ENCODE peak calls at places on chromosomes 7 and 10, in nine cellular contexts. One of them, this sample, is unnamed.

GRCh38 chr7:102210787-102211186 is 75.9 kb upstream of the SH2B2 start:
- DNase-seq in kidney: no peak
- DNase-seq in cardiac muscle cell: no peak
- DNase-seq in AG10803: no peak
- DNase-seq in AG09309: no peak
- DNase-seq in H9: no peak
- DNase-seq in ascending aorta: no peak
- DNase-seq in fibroblast of pulmonary artery: no peak
- DNase-seq in ovary: no peak
- DNase-seq in this sample: no peak

GRCh38 chr10:19628767-19629443 is 187.3 kb upstream of the PLXDC2 start:
- DNase-seq in fibroblast of pulmonary artery: no peak
- DNase-seq in kidney: no peak
- DNase-seq in AG10803: peak
- DNase-seq in cardiac muscle cell: no peak
- DNase-seq in ascending aorta: no peak
- DNase-seq in H9: no peak
- DNase-seq in ovary: no peak
- DNase-seq in AG09309: no peak
- DNase-seq in this sample: no peak

GRCh38 chr10:94194256-94194655 is 168.5 kb downstream of the NOC3L start:
- DNase-seq in AG10803: peak
- DNase-seq in ascending aorta: no peak
- DNase-seq in kidney: no peak
- DNase-seq in AG09309: no peak
- DNase-seq in fibroblast of pulmonary artery: peak
- DNase-seq in H9: no peak
- DNase-seq in cardiac muscle cell: no peak
- DNase-seq in ovary: no peak
- DNase-seq in this sample: no peak

GRCh38 chr10:8075282-8076260 is 21.1 kb downstream of the GATA3 start:
- DNase-seq in fibroblast of pulmonary artery: no peak
- DNase-seq in ovary: no peak
- DNase-seq in kidney: no peak
- DNase-seq in ascending aorta: no peak
- DNase-seq in AG09309: no peak
- DNase-seq in AG10803: no peak
- DNase-seq in cardiac muscle cell: no peak
- DNase-seq in H9: no peak
- DNase-seq in this sample: no peak

GRCh38 chr10:88281592-88282268 is 301.4 kb downstream of the RNLS start:
- DNase-seq in fibroblast of pulmonary artery: peak
- DNase-seq in cardiac muscle cell: no peak
- DNase-seq in AG10803: peak
- DNase-seq in AG09309: peak
- DNase-seq in H9: no peak
- DNase-seq in ascending aorta: no peak
- DNase-seq in kidney: no peak
- DNase-seq in ovary: no peak
- DNase-seq in this sample: no peak

GRCh38 chr7:73438547-73439245 is 5.1 kb downstream of the FZD9 start:
- DNase-seq in ascending aorta: no peak
- DNase-seq in H9: no peak
- DNase-seq in ovary: no peak
- DNase-seq in fibroblast of pulmonary artery: no peak
- DNase-seq in AG09309: no peak
- DNase-seq in AG10803: no peak
- DNase-seq in kidney: no peak
- DNase-seq in cardiac muscle cell: no peak
- DNase-seq in this sample: no peak

GRCh38 chr10:132904169-132904813 is 38.1 kb downstream of the CFAP46 start:
- DNase-seq in kidney: peak
- DNase-seq in H9: peak
- DNase-seq in AG09309: no peak
- DNase-seq in ascending aorta: no peak
- DNase-seq in AG10803: no peak
- DNase-seq in fibroblast of pulmonary artery: peak
- DNase-seq in ovary: no peak
- DNase-seq in cardiac muscle cell: peak
- DNase-seq in this sample: peak

GRCh38 chr7:15780271-15780670 is 93.8 kb upstream of the MEOX2 start:
- DNase-seq in AG09309: no peak
- DNase-seq in AG10803: peak
- DNase-seq in ovary: no peak
- DNase-seq in kidney: no peak
- DNase-seq in fibroblast of pulmonary artery: peak
- DNase-seq in ascending aorta: no peak
- DNase-seq in cardiac muscle cell: no peak
- DNase-seq in H9: no peak
- DNase-seq in this sample: no peak

GRCh38 chr10:95211606-95212279 is 17.7 kb downstream of the ACSM6 start:
- DNase-seq in kidney: no peak
- DNase-seq in fibroblast of pulmonary artery: no peak
- DNase-seq in AG09309: no peak
- DNase-seq in AG10803: peak
- DNase-seq in ascending aorta: no peak
- DNase-seq in H9: no peak
- DNase-seq in cardiac muscle cell: no peak
- DNase-seq in ovary: no peak
- DNase-seq in this sample: no peak

GRCh38 chr10:57849726-57850357 is 417.9 kb downstream of the IPMK start:
- DNase-seq in kidney: no peak
- DNase-seq in AG09309: no peak
- DNase-seq in fibroblast of pulmonary artery: peak
- DNase-seq in cardiac muscle cell: no peak
- DNase-seq in AG10803: peak
- DNase-seq in ovary: no peak
- DNase-seq in H9: no peak
- DNase-seq in ascending aorta: no peak
- DNase-seq in this sample: no peak
- TF ChIP-seq CTCF in kidney: peak
- TF ChIP-seq CTCF in AG09309: peak
- TF ChIP-seq CTCF in fibroblast of pulmonary artery: peak
- TF ChIP-seq CTCF in cardiac muscle cell: peak
- TF ChIP-seq CTCF in AG10803: peak
- TF ChIP-seq CTCF in ovary: peak
- TF ChIP-seq CTCF in H9: peak
- TF ChIP-seq CTCF in ascending aorta: no peak
- TF ChIP-seq CTCF in this sample: peak

GRCh38 chr10:34017281-34017680 is 682.8 kb upstream of the NRP1 start:
- DNase-seq in kidney: no peak
- DNase-seq in ascending aorta: no peak
- DNase-seq in fibroblast of pulmonary artery: no peak
- DNase-seq in AG09309: no peak
- DNase-seq in ovary: no peak
- DNase-seq in H9: peak
- DNase-seq in cardiac muscle cell: no peak
- DNase-seq in AG10803: no peak
- DNase-seq in this sample: no peak
- TF ChIP-seq CTCF in kidney: no peak
- TF ChIP-seq CTCF in ascending aorta: no peak
- TF ChIP-seq CTCF in fibroblast of pulmonary artery: no peak
- TF ChIP-seq CTCF in AG09309: no peak
- TF ChIP-seq CTCF in ovary: no peak
- TF ChIP-seq CTCF in H9: peak
- TF ChIP-seq CTCF in cardiac muscle cell: no peak
- TF ChIP-seq CTCF in AG10803: no peak
- TF ChIP-seq CTCF in this sample: no peak

GRCh38 chr7:45580053-45580872 is 6.1 kb downstream of the ADCY1 start:
- DNase-seq in fibroblast of pulmonary artery: no peak
- DNase-seq in AG09309: no peak
- DNase-seq in ovary: no peak
- DNase-seq in ascending aorta: peak
- DNase-seq in cardiac muscle cell: no peak
- DNase-seq in kidney: peak
- DNase-seq in AG10803: no peak
- DNase-seq in H9: peak
- DNase-seq in this sample: no peak
- TF ChIP-seq CTCF in fibroblast of pulmonary artery: peak
- TF ChIP-seq CTCF in AG09309: peak
- TF ChIP-seq CTCF in ovary: no peak
- TF ChIP-seq CTCF in ascending aorta: no peak
- TF ChIP-seq CTCF in cardiac muscle cell: peak
- TF ChIP-seq CTCF in kidney: no peak
- TF ChIP-seq CTCF in AG10803: peak
- TF ChIP-seq CTCF in H9: peak
- TF ChIP-seq CTCF in this sample: no peak

GRCh38 chr10:119001717-119002500 is 27.6 kb upstream of the NANOS1 start:
- DNase-seq in kidney: no peak
- DNase-seq in AG09309: no peak
- DNase-seq in AG10803: no peak
- DNase-seq in cardiac muscle cell: no peak
- DNase-seq in ascending aorta: no peak
- DNase-seq in H9: no peak
- DNase-seq in ovary: no peak
- DNase-seq in fibroblast of pulmonary artery: no peak
- DNase-seq in this sample: no peak
- TF ChIP-seq CTCF in kidney: no peak
- TF ChIP-seq CTCF in AG09309: no peak
- TF ChIP-seq CTCF in AG10803: no peak
- TF ChIP-seq CTCF in cardiac muscle cell: no peak
- TF ChIP-seq CTCF in ascending aorta: no peak
- TF ChIP-seq CTCF in H9: no peak
- TF ChIP-seq CTCF in ovary: no peak
- TF ChIP-seq CTCF in fibroblast of pulmonary artery: no peak
- TF ChIP-seq CTCF in this sample: no peak

DNA sequence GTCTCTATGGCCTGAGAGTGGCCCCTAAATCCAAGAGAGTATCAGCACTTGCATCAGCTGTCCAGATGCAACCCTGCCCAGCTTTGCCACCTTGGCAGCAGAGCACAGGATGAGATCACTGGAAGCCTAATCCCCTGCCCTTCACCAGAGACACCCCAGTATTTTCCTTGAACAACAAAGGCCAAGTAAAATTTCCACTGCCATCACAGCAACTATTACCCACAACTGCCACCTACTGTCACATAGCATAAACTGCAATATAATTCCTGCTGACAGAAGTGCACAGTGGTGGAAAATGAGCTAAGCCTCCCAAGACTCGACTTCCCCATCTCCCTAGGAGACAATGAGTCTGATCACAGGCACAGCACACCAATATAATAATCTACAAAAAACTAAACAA is 462.8 kb upstream of the ZWINT start:
- DNase-seq in H9: no peak
- DNase-seq in fibroblast of pulmonary artery: no peak
- DNase-seq in cardiac muscle cell: no peak
- DNase-seq in ascending aorta: no peak
- DNase-seq in ovary: no peak
- DNase-seq in AG10803: no peak
- DNase-seq in AG09309: no peak
- DNase-seq in kidney: no peak
- DNase-seq in this sample: no peak
- TF ChIP-seq CTCF in H9: peak
- TF ChIP-seq CTCF in fibroblast of pulmonary artery: no peak
- TF ChIP-seq CTCF in cardiac muscle cell: no peak
- TF ChIP-seq CTCF in ascending aorta: no peak
- TF ChIP-seq CTCF in ovary: no peak
- TF ChIP-seq CTCF in AG10803: no peak
- TF ChIP-seq CTCF in AG09309: peak
- TF ChIP-seq CTCF in kidney: peak
- TF ChIP-seq CTCF in this sample: peak

GRCh38 chr10:46998192-46998591 is 87.0 kb downstream of the PTPN20 start:
- DNase-seq in kidney: no peak
- DNase-seq in ovary: no peak
- DNase-seq in cardiac muscle cell: no peak
- DNase-seq in AG09309: no peak
- DNase-seq in AG10803: no peak
- DNase-seq in fibroblast of pulmonary artery: no peak
- DNase-seq in ascending aorta: no peak
- DNase-seq in H9: no peak
- DNase-seq in this sample: no peak

GRCh38 chr10:46998595-46998994 is 87.4 kb downstream of the PTPN20 start:
- DNase-seq in ascending aorta: no peak
- DNase-seq in AG09309: no peak
- DNase-seq in ovary: no peak
- DNase-seq in H9: no peak
- DNase-seq in AG10803: no peak
- DNase-seq in kidney: no peak
- DNase-seq in fibroblast of pulmonary artery: no peak
- DNase-seq in cardiac muscle cell: no peak
- DNase-seq in this sample: no peak

GRCh38 chr10:46995234-46995633 is 84.0 kb downstream of the PTPN20 start:
- DNase-seq in H9: peak
- DNase-seq in kidney: no peak
- DNase-seq in AG10803: peak
- DNase-seq in cardiac muscle cell: peak
- DNase-seq in fibroblast of pulmonary artery: no peak
- DNase-seq in ascending aorta: no peak
- DNase-seq in ovary: no peak
- DNase-seq in AG09309: no peak
- DNase-seq in this sample: no peak

GRCh38 chr10:46992794-46993552 is 81.7 kb downstream of the PTPN20 start:
- DNase-seq in fibroblast of pulmonary artery: peak
- DNase-seq in ovary: no peak
- DNase-seq in H9: peak
- DNase-seq in kidney: peak
- DNase-seq in AG10803: peak
- DNase-seq in AG09309: peak
- DNase-seq in ascending aorta: peak
- DNase-seq in cardiac muscle cell: peak
- DNase-seq in this sample: no peak
- TF ChIP-seq CTCF in fibroblast of pulmonary artery: peak
- TF ChIP-seq CTCF in ovary: no peak
- TF ChIP-seq CTCF in H9: peak
- TF ChIP-seq CTCF in kidney: peak
- TF ChIP-seq CTCF in AG10803: peak
- TF ChIP-seq CTCF in AG09309: peak
- TF ChIP-seq CTCF in ascending aorta: peak
- TF ChIP-seq CTCF in cardiac muscle cell: peak
- TF ChIP-seq CTCF in this sample: peak

DNA sequence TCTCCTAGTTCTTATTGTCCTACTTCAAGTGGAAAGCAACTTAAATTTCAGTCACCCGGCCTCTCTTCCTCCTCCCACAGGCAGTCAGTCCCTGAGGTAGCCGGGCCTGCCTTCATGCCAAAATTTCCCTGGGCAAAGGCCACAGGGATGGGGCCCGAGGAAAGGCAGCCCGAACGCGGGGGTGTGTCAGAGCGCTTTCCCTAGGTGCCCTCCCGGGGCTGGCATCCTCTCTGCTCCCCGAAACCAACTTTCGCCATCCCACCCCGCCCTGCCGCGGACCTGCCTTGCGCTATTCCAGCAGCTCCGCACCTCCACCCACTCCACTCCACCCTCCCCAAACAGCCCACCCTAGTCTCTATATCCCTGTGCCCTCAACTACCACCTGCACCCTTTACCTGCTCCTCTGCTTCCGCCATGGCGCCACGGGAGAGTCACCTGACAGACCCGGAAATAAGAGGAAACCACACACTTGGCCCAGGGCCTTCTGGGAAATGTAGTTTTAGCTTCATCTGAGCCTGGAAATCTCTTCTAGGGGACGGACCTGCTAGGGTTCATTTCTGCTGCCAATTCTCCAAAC is at the start of gene VPS41:
- DNase-seq in kidney: peak
- DNase-seq in fibroblast of pulmonary artery: peak
- DNase-seq in AG09309: peak
- DNase-seq in ascending aorta: peak
- DNase-seq in ovary: peak
- DNase-seq in AG10803: peak
- DNase-seq in H9: peak
- DNase-seq in cardiac muscle cell: peak
- DNase-seq in this sample: peak
- TF ChIP-seq CTCF in kidney: no peak
- TF ChIP-seq CTCF in fibroblast of pulmonary artery: no peak
- TF ChIP-seq CTCF in AG09309: no peak
- TF ChIP-seq CTCF in ascending aorta: no peak
- TF ChIP-seq CTCF in ovary: no peak
- TF ChIP-seq CTCF in AG10803: no peak
- TF ChIP-seq CTCF in H9: no peak
- TF ChIP-seq CTCF in cardiac muscle cell: no peak
- TF ChIP-seq CTCF in this sample: no peak